ENCODE peak calls at places on chromosomes 6 and 20, in nine cellular contexts. G, Y, A, E, V, H, U, F and J are unnamed samples.

GRCh38 chr6:13250703-13251102 is 77.6 kb downstream of the TBC1D7 start:
- DNase-seq in G (no peak), Y (no peak), A (no peak), E (no peak), V (no peak), H (no peak), U (no peak), F (peak), J (no peak)

GRCh38 chr6:37173573-37174195 is 3.7 kb downstream of the PIM1 start:
- DNase-seq in G (no peak), Y (no peak), A (no peak), E (no peak), V (no peak), H (no peak), U (no peak), F (peak), J (no peak)

GRCh38 chr6:15391500-15391899 is 145.6 kb downstream of the JARID2 start:
- DNase-seq in G (no peak), Y (no peak), A (no peak), E (no peak), V (no peak), H (no peak), U (peak), F (peak), J (no peak)

GRCh38 chr20:19256085-19256484 is 43.6 kb downstream of the SLC24A3 start:
- DNase-seq in G (no peak), Y (no peak), A (no peak), E (no peak), V (no peak), H (no peak), U (no peak), F (no peak), J (no peak)

GRCh38 chr6:36232172-36232571 is 35.6 kb downstream of the BRPF3 start:
- DNase-seq in G (no peak), Y (no peak), A (no peak), E (no peak), V (no peak), H (no peak), U (no peak), F (no peak), J (no peak)

GRCh38 chr20:11676618-11677289 is 240.9 kb upstream of the BTBD3 start:
- DNase-seq in G (peak), Y (peak), A (no peak), E (peak), V (peak), H (peak), U (peak), F (peak), J (peak)

GRCh38 chr20:44704551-44704971 is 10.6 kb upstream of the CCN5 start:
- DNase-seq in G (no peak), Y (peak), A (no peak), E (no peak), V (no peak), H (peak), U (peak), F (peak), J (peak)

GRCh38 chr20:59153832-59154231 is 9.8 kb upstream of the ZNF831 start:
- DNase-seq in G (no peak), Y (no peak), A (no peak), E (no peak), V (no peak), H (no peak), U (no peak), F (no peak), J (no peak)

GRCh38 chr6:7513534-7513933 is 27.9 kb upstream of the DSP start:
- DNase-seq in G (no peak), Y (no peak), A (no peak), E (no peak), V (no peak), H (no peak), U (no peak), F (no peak), J (no peak)

GRCh38 chr6:119289651-119290050 is 59.9 kb downstream of the MAN1A1 start:
- DNase-seq in G (no peak), Y (no peak), A (no peak), E (no peak), V (no peak), H (no peak), U (no peak), F (no peak), J (no peak)

GRCh38 chr6:167267896-167268528 is 23.1 kb upstream of the UNC93A start:
- DNase-seq in G (no peak), Y (no peak), A (no peak), E (no peak), V (no peak), H (no peak), U (no peak), F (no peak), J (no peak)

GRCh38 chr20:41392871-41393704 is 26.5 kb upstream of the EMILIN3 start:
- DNase-seq in G (no peak), Y (no peak), A (peak), E (no peak), V (no peak), H (no peak), U (peak), F (peak), J (no peak)

GRCh38 chr20:63685269-63686026 is 11.0 kb upstream of the TNFRSF6B start:
- DNase-seq in G (no peak), Y (no peak), A (no peak), E (no peak), V (no peak), H (no peak), U (no peak), F (no peak), J (no peak)

GRCh38 chr6:157550114-157550989 is 169.4 kb downstream of the ZDHHC14 start:
- DNase-seq in G (peak), Y (no peak), A (no peak), E (no peak), V (no peak), H (no peak), U (no peak), F (no peak), J (no peak)

GRCh38 chr6:110949679-110950285 is 8.7 kb upstream of the GTF3C6 start:
- DNase-seq in G (peak), Y (peak), A (no peak), E (no peak), V (peak), H (peak), U (peak), F (peak), J (no peak)

GRCh38 chr20:58871533-58872102 is 19.1 kb downstream of the GNAS start:
- DNase-seq in G (no peak), Y (no peak), A (no peak), E (no peak), V (no peak), H (no peak), U (no peak), F (no peak), J (no peak)

GRCh38 chr6:70954750-70955149 is 2.1 kb downstream of the B3GAT2 start:
- DNase-seq in G (no peak), Y (no peak), A (no peak), E (no peak), V (no peak), H (no peak), U (no peak), F (no peak), J (no peak)

GRCh38 chr6:113306552-113307145 is 550.5 kb upstream of the MARCKS start:
- DNase-seq in G (peak), Y (no peak), A (peak), E (peak), V (peak), H (peak), U (peak), F (peak), J (no peak)

GRCh38 chr20:63847374-63848002 is 13.8 kb upstream of the ABHD16B start:
- DNase-seq in G (no peak), Y (no peak), A (no peak), E (no peak), V (no peak), H (peak), U (no peak), F (peak), J (no peak)

GRCh38 chr6:155854787-155855186 is 399.1 kb upstream of the NOX3 start:
- DNase-seq in G (no peak), Y (no peak), A (no peak), E (no peak), V (no peak), H (no peak), U (no peak), F (no peak), J (no peak)

GRCh38 chr6:109978174-109979032 is at the start of gene GPR6:
- DNase-seq in G (peak), Y (peak), A (peak), E (peak), V (peak), H (peak), U (peak), F (peak), J (no peak)

GRCh38 chr20:36084897-36085617 is 69.5 kb upstream of the EPB41L1 start:
- DNase-seq in G (no peak), Y (no peak), A (no peak), E (no peak), V (peak), H (peak), U (peak), F (peak), J (no peak)

GRCh38 chr6:158939255-158940170 is 60.5 kb downstream of the RSPH3 start:
- DNase-seq in G (no peak), Y (no peak), A (no peak), E (no peak), V (peak), H (no peak), U (no peak), F (no peak), J (no peak)

GRCh38 chr6:28940294-28940858 is 16.6 kb upstream of the TRIM27 start:
- DNase-seq in G (peak), Y (no peak), A (no peak), E (peak), V (peak), H (no peak), U (no peak), F (no peak), J (no peak)

GRCh38 chr6:165663283-165663735 is 268 bp upstream of the PDE10A start:
- DNase-seq in G (no peak), Y (peak), A (peak), E (no peak), V (peak), H (peak), U (peak), F (peak), J (no peak)

GRCh38 chr6:154805288-154805911 is 72.2 kb downstream of the SCAF8 start:
- DNase-seq in G (peak), Y (peak), A (no peak), E (no peak), V (peak), H (peak), U (peak), F (peak), J (peak)

GRCh38 chr6:96626749-96627353 is 63.9 kb downstream of the FHL5 start:
- DNase-seq in G (peak), Y (peak), A (no peak), E (no peak), V (peak), H (peak), U (peak), F (peak), J (peak)

GRCh38 chr20:17758010-17758409 is 58.2 kb downstream of the BANF2 start:
- DNase-seq in G (no peak), Y (no peak), A (no peak), E (no peak), V (no peak), H (no peak), U (no peak), F (no peak), J (no peak)

GRCh38 chr6:122678841-122679240 is 68.6 kb downstream of the PKIB start:
- DNase-seq in G (no peak), Y (no peak), A (no peak), E (no peak), V (no peak), H (peak), U (peak), F (no peak), J (no peak)

GRCh38 chr20:5845686-5846651 is 95.8 kb downstream of the SHLD1 start:
- DNase-seq in G (peak), Y (peak), A (no peak), E (no peak), V (peak), H (peak), U (peak), F (peak), J (peak)

GRCh38 chr20:58141971-58142842 is 86.2 kb downstream of the ANKRD60 start:
- DNase-seq in G (no peak), Y (no peak), A (no peak), E (no peak), V (no peak), H (no peak), U (no peak), F (no peak), J (no peak)

GRCh38 chr6:35049346-35049745 is 91.8 kb downstream of the TCP11 start:
- DNase-seq in G (no peak), Y (no peak), A (no peak), E (no peak), V (no peak), H (no peak), U (no peak), F (no peak), J (no peak)
- H3K4me3 ChIP-seq in G (no peak), Y (no peak), A (no peak), E (no peak), V (no peak), H (no peak), U (no peak), F (no peak), J (no peak)

DNA sequence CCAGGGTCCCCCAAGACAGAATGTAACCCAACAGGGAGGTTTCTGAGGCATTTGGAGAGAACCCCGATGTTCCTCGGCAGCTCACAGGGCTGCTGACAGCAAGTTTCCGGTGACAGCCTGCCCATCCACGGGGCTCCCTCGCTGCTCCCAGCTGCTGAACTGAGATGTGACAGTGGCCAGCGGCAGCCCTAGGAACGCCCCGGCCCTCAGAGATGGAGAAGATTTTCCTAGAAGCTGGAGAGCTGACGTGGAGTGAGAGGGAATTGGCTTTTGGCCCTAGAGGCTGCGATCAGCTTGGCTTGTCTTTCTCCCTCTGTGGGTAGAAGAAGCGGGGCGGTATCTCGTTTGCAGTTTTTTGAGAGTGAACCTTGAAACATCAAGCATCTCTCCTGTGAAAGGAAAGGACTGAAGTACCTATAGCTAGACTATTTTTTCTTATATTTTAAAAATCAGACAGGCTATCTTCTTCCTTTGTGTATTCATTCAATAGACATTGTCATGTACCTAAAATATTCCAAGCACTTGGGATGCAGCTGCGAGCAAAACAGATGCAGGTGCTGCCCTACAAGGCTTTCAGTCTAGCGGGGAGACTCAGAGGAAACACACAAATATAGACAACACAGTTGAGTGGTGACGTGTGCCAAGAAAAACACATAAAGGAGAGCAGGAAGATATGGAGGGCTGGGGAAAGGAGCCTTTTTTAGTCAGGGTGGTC is 28.4 kb upstream of the NFATC2 start:
- DNase-seq in G (no peak), Y (peak), A (peak), E (no peak), V (no peak), H (no peak), U (peak), F (peak), J (no peak)
- H3K4me3 ChIP-seq in G (no peak), Y (no peak), A (peak), E (no peak), V (no peak), H (no peak), U (no peak), F (peak), J (no peak)

DNA sequence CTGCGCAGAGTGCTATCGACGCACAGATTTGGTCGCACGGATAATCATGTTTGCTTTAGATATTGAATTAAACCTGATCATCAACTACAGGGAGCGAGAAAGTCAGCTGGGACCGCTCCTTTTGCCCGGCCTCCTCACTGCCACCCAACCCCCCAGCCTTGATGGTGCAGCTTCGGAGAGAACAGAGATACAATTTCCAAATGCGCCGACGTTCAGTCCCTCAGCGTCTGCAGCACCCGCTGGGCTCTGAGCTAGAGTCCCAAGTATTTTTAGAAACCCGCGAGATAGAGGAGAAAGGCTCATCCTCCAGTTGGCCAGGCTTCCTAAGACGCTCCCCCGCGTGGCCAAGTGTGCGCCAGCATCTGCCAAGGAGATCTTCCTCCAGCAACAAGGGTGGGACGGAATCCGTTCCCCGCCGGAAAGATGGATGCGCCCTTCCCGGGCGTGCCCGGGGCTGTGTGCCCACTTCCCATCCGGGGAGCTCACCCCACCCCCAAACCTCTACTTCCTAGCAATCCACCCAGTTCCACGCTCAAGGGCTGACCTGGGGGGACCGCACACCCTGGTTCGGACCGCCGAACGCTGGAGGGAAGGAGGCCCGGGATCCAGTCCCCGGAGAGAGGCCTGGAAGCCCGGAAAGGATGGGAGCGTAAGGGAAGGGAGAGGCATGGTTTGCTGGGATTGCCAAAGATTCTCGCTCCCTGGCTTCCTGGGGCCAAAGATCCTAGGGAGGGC is 4.1 kb downstream of the NKX2-2 start:
- DNase-seq in G (no peak), Y (peak), A (no peak), E (no peak), V (no peak), H (peak), U (peak), F (peak), J (peak)
- H3K4me3 ChIP-seq in G (no peak), Y (no peak), A (peak), E (no peak), V (no peak), H (peak), U (peak), F (no peak), J (peak)

GRCh38 chr6:91303326-91303725 is 716.5 kb upstream of the MAP3K7 start:
- DNase-seq in G (no peak), Y (no peak), A (no peak), E (no peak), V (no peak), H (no peak), U (no peak), F (no peak), J (no peak)

GRCh38 chr6:91298543-91299145 is 711.8 kb upstream of the MAP3K7 start:
- DNase-seq in G (no peak), Y (no peak), A (no peak), E (no peak), V (no peak), H (peak), U (no peak), F (no peak), J (no peak)

GRCh38 chr6:91305755-91306154 is 718.9 kb upstream of the MAP3K7 start:
- DNase-seq in G (no peak), Y (no peak), A (no peak), E (no peak), V (no peak), H (no peak), U (no peak), F (no peak), J (no peak)

GRCh38 chr6:91304506-91304905 is 717.6 kb upstream of the MAP3K7 start:
- DNase-seq in G (no peak), Y (no peak), A (no peak), E (no peak), V (no peak), H (peak), U (no peak), F (no peak), J (no peak)

GRCh38 chr6:91299544-91300491 is 712.9 kb upstream of the MAP3K7 start:
- DNase-seq in G (no peak), Y (peak), A (peak), E (no peak), V (peak), H (peak), U (no peak), F (peak), J (no peak)
- H3K4me3 ChIP-seq in G (no peak), Y (no peak), A (no peak), E (no peak), V (no peak), H (no peak), U (no peak), F (no peak), J (no peak)

GRCh38 chr6:144582939-144583613 is 297.9 kb downstream of the UTRN start:
- DNase-seq in G (peak), Y (peak), A (peak), E (no peak), V (peak), H (peak), U (peak), F (peak), J (no peak)
- H3K4me3 ChIP-seq in G (peak), Y (peak), A (peak), E (no peak), V (no peak), H (peak), U (no peak), F (peak), J (peak)

GRCh38 chr6:43317968-43318367 is 9.3 kb upstream of the CRIP3 start:
- DNase-seq in G (no peak), Y (no peak), A (no peak), E (no peak), V (no peak), H (no peak), U (no peak), F (no peak), J (no peak)
- H3K4me3 ChIP-seq in G (no peak), Y (no peak), A (no peak), E (no peak), V (no peak), H (no peak), U (no peak), F (no peak), J (no peak)

GRCh38 chr20:1971893-1972586 is 21.8 kb downstream of the PDYN start:
- DNase-seq in G (no peak), Y (no peak), A (no peak), E (no peak), V (no peak), H (no peak), U (no peak), F (no peak), J (no peak)
- H3K4me3 ChIP-seq in G (no peak), Y (no peak), A (no peak), E (no peak), V (no peak), H (no peak), U (no peak), F (no peak), J (no peak)

GRCh38 chr6:50966532-50966931 is 147.9 kb downstream of the TFAP2B start:
- DNase-seq in G (peak), Y (no peak), A (no peak), E (no peak), V (no peak), H (no peak), U (no peak), F (no peak), J (no peak)
- H3K4me3 ChIP-seq in G (no peak), Y (no peak), A (no peak), E (no peak), V (no peak), H (no peak), U (no peak), F (no peak), J (no peak)

GRCh38 chr6:168895102-168895812 is 358.4 kb downstream of the THBS2 start:
- DNase-seq in G (peak), Y (peak), A (peak), E (peak), V (peak), H (peak), U (peak), F (peak), J (no peak)
- H3K4me3 ChIP-seq in G (no peak), Y (no peak), A (peak), E (no peak), V (no peak), H (no peak), U (peak), F (no peak), J (no peak)